ENCODE peak calls at places on chromosomes 3 and 15, in four cellular contexts. Z is foreskin fibroblast, Q is HEK293T, V is naive B cell. K is an unnamed sample.

GRCh38 chr3:48504051-48504946 is at the start of gene SHISA5:
- DNase-seq in Z (peak; percentile 62), Q (peak; percentile 57), V (peak; percentile 54), K (peak; percentile 47)

GRCh38 chr15:59622289-59622688 is 10.7 kb downstream of the GCNT3 start:
- DNase-seq in Z (peak; percentile 53), Q (peak; percentile 66), V (peak; percentile 24), K (no peak)

GRCh38 chr3:106245400-106245799 is 376.6 kb upstream of the CBLB start:
- DNase-seq in V (no peak), Z (no peak), Q (no peak), K (no peak)

GRCh38 chr3:27345493-27345892 is 23.7 kb downstream of the NEK10 start:
- DNase-seq in V (no peak), Z (no peak), Q (no peak), K (no peak)

GRCh38 chr3:13780432-13781173 is 99.3 kb downstream of the WNT7A start:
- DNase-seq in Z (no peak), Q (no peak), V (no peak), K (no peak)

GRCh38 chr15:27601239-27601942 is 497.7 kb downstream of the OCA2 start:
- DNase-seq in V (no peak), Z (peak; percentile 6), Q (no peak), K (no peak)

GRCh38 chr3:164526250-164526649 is 552.0 kb downstream of the SI start:
- DNase-seq in Q (no peak), Z (no peak), V (no peak), K (no peak)

GRCh38 chr3:28624079-28624478 is 275.5 kb upstream of the AZI2 start:
- DNase-seq in Z (no peak), Q (no peak), V (no peak), K (no peak)

GRCh38 chr3:133475245-133476010 is 75.6 kb downstream of the BFSP2 start:
- DNase-seq in V (peak; percentile 57), Q (no peak), Z (no peak), K (no peak)

GRCh38 chr15:97790180-97790579 is 170.3 kb upstream of the ARRDC4 start:
- DNase-seq in Q (no peak), Z (no peak), V (no peak), K (no peak)

GRCh38 chr15:92656089-92656488 is 514 bp upstream of the FAM174B start:
- DNase-seq in Q (no peak), Z (no peak), V (no peak), K (no peak)

GRCh38 chr3:74897006-74897405 is 282.5 kb upstream of the CNTN3 start:
- DNase-seq in Q (peak; percentile 7), Z (no peak), V (no peak), K (no peak)

GRCh38 chr15:101288905-101289513 is 6.0 kb downstream of the SNRPA1 start:
- DNase-seq in Q (peak; percentile 53), V (peak; percentile 58), Z (no peak), K (no peak)

GRCh38 chr3:186247821-186248814 is 113.9 kb downstream of the DGKG start:
- DNase-seq in Q (no peak), V (no peak), Z (no peak), K (peak; percentile 15)

GRCh38 chr3:170656293-170656692 is 70.4 kb upstream of the SLC7A14 start:
- DNase-seq in V (no peak), Z (no peak), Q (no peak), K (no peak)

GRCh38 chr3:127790009-127790533 is 32.2 kb downstream of the MGLL start:
- DNase-seq in Z (no peak), Q (no peak), V (no peak), K (no peak)

GRCh38 chr3:128177865-128178264 is 24.6 kb downstream of the EEFSEC start:
- DNase-seq in Q (no peak), Z (no peak), V (no peak), K (no peak)

GRCh38 chr3:106355873-106356272 is 487.1 kb upstream of the CBLB start:
- DNase-seq in Z (no peak), Q (no peak), V (no peak), K (no peak)

GRCh38 chr3:50637012-50637411 is 20.1 kb downstream of the MAPKAPK3 start:
- DNase-seq in Z (no peak), Q (no peak), V (no peak), K (no peak)

GRCh38 chr3:141940204-141940776 is 63.8 kb downstream of the ATP1B3 start:
- DNase-seq in Q (no peak), V (no peak), Z (peak; percentile 83), K (no peak)

GRCh38 chr3:172461530-172462138 is 13.4 kb upstream of the GHSR start:
- DNase-seq in V (no peak), Q (peak; percentile 60), Z (no peak), K (no peak)

GRCh38 chr3:185935465-185936263 is 2.1 kb downstream of the TRA2B start:
- DNase-seq in Z (no peak), V (no peak), Q (no peak), K (no peak)

GRCh38 chr3:23455084-23455483 is 252.0 kb downstream of the UBE2E2 start:
- DNase-seq in V (no peak), Q (no peak), Z (peak; percentile 74), K (no peak)

GRCh38 chr3:126371096-126371705 is 14.0 kb upstream of the KLF15 start:
- DNase-seq in V (no peak), Q (no peak), Z (no peak), K (no peak)